ENCODE peak calls at places on chromosomes 11 and 22, in seven cellular contexts. F is IMR-90, Q is H9, O is neuronal stem cell, R is H1, T is trophoblast cell, M is mesendoderm. I is an unnamed sample.

GRCh38 chr11:61697764-61698163 is 17.6 kb downstream of the DAGLA start:
- DNase-seq in F (no peak), Q (no peak), O (no peak), R (no peak), T (no peak), M (no peak), I (no peak)

GRCh38 chr11:46948378-46949131 is 12.0 kb downstream of the CSTPP1 start:
- DNase-seq in F (peak), Q (no peak), O (no peak), R (no peak), T (no peak), M (no peak), I (peak)

GRCh38 chr22:48491451-48491941 is 1336.2 kb downstream of the BRD1 start:
- DNase-seq in F (no peak), Q (peak), O (no peak), R (no peak), T (no peak), M (peak), I (no peak)

GRCh38 chr22:47207387-47207786 is 444.9 kb downstream of the TBC1D22A start:
- DNase-seq in F (no peak), Q (no peak), O (no peak), R (no peak), T (no peak), M (no peak), I (no peak)

GRCh38 chr22:26756675-26757293 is 99.4 kb downstream of the MIAT start:
- DNase-seq in F (peak), Q (peak), O (peak), R (no peak), T (peak), M (peak), I (peak)

GRCh38 chr11:103295704-103296103 is 186.5 kb downstream of the DYNC2H1 start:
- DNase-seq in F (no peak), Q (no peak), O (no peak), R (no peak), T (no peak), M (peak), I (no peak)

GRCh38 chr22:16956290-16956689 is 51.7 kb downstream of the GAB4 start:
- DNase-seq in F (no peak), Q (no peak), O (no peak), R (no peak), T (no peak), M (no peak), I (no peak)

GRCh38 chr11:2298795-2299747 is 2.6 kb downstream of the C11orf21 start:
- DNase-seq in F (no peak), Q (peak), O (peak), R (peak), T (peak), M (peak), I (no peak)

GRCh38 chr11:22031791-22032190 is 161.1 kb upstream of the ANO5 start:
- DNase-seq in F (no peak), Q (no peak), O (no peak), R (no peak), T (no peak), M (no peak), I (no peak)

GRCh38 chr11:118625976-118626375 is 18.6 kb downstream of the PHLDB1 start:
- DNase-seq in F (no peak), Q (peak), O (no peak), R (no peak), T (no peak), M (peak), I (peak)

GRCh38 chr11:44839458-44840084 is 111.1 kb downstream of the TP53I11 start:
- DNase-seq in F (no peak), Q (no peak), O (no peak), R (no peak), T (no peak), M (no peak), I (no peak)

GRCh38 chr22:22710719-22711531 is 66.5 kb downstream of the GGTLC2 start:
- DNase-seq in F (peak), Q (peak), O (peak), R (no peak), T (peak), M (peak), I (peak)

GRCh38 chr22:27445876-27446275 is 355.7 kb downstream of the MN1 start:
- DNase-seq in F (peak), Q (no peak), O (no peak), R (no peak), T (no peak), M (no peak), I (peak)

GRCh38 chr11:17145972-17146371 is 61.8 kb downstream of the PIK3C2A start:
- DNase-seq in F (peak), Q (no peak), O (no peak), R (no peak), T (no peak), M (no peak), I (no peak)

GRCh38 chr22:29603358-29604191 is at the start of gene NF2:
- DNase-seq in F (peak), Q (peak), O (peak), R (peak), T (peak), M (peak), I (peak)

GRCh38 chr11:32172771-32173170 is 81.9 kb downstream of the RCN1 start:
- DNase-seq in F (peak), Q (no peak), O (no peak), R (no peak), T (no peak), M (no peak), I (no peak)

GRCh38 chr11:65540290-65541092 is 15.6 kb downstream of the SCYL1 start:
- DNase-seq in F (peak), Q (peak), O (peak), R (no peak), T (peak), M (peak), I (peak)

GRCh38 chr11:100777118-100777517 is 90.0 kb downstream of the ARHGAP42 start:
- DNase-seq in F (no peak), Q (no peak), O (no peak), R (no peak), T (no peak), M (peak), I (no peak)

GRCh38 chr11:58647141-58647699 is 24.8 kb downstream of the CNTF start:
- DNase-seq in F (no peak), Q (no peak), O (no peak), R (no peak), T (no peak), M (no peak), I (no peak)

GRCh38 chr22:24768537-24769374 is 5.8 kb downstream of the PIWIL3 start:
- DNase-seq in F (peak), Q (peak), O (peak), R (no peak), T (peak), M (peak), I (peak)

GRCh38 chr11:134387501-134387900 is 24.5 kb downstream of the B3GAT1 start:
- DNase-seq in F (no peak), Q (no peak), O (no peak), R (no peak), T (no peak), M (no peak), I (no peak)

GRCh38 chr22:27624705-27625104 is 176.9 kb downstream of the MN1 start:
- DNase-seq in F (no peak), Q (no peak), O (no peak), R (no peak), T (no peak), M (no peak), I (no peak)

GRCh38 chr11:1988667-1989317 is 8.8 kb downstream of the H19 start:
- DNase-seq in F (no peak), Q (no peak), O (no peak), R (no peak), T (peak), M (peak), I (peak)

GRCh38 chr11:86621854-86622253 is 50.6 kb downstream of the ME3 start:
- DNase-seq in F (no peak), Q (no peak), O (no peak), R (no peak), T (no peak), M (no peak), I (no peak)

GRCh38 chr11:85602551-85603218 is 24.5 kb downstream of the DLG2 start:
- DNase-seq in F (peak), Q (no peak), O (no peak), R (no peak), T (no peak), M (no peak), I (no peak)

GRCh38 chr11:85599083-85599482 is 28.1 kb downstream of the DLG2 start:
- DNase-seq in F (no peak), Q (no peak), O (no peak), R (no peak), T (no peak), M (no peak), I (no peak)

DNA sequence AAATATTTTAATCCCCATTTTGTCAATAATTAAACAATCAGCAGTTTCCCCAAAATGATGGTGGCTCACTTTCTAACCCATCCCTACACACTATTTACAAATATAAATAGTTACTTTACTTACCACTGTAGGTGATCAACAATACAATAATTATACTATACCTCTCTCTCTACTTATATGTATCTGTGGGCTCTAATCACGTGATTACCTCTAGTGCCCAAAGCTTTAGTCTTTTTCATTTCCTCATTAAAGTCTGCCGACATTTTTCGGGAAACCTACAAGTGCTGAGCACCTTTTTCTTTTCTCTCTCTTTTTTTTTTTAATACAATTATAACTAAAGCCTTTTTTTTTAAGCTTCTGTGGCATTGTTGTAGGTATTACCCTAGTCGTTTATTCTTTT is 23.9 kb downstream of the DLG2 start:
- DNase-seq in F (no peak), Q (no peak), O (no peak), R (no peak), T (no peak), M (no peak), I (no peak)
- H2AK5ac ChIP-seq in F (no peak), Q (no peak), O (no peak), R (no peak), T (no peak), M (no peak), I (no peak)

GRCh38 chr22:45867118-45867905 is 109.7 kb downstream of the WNT7B start:
- DNase-seq in F (no peak), Q (peak), O (no peak), R (no peak), T (no peak), M (peak), I (peak)
- H2AK5ac ChIP-seq in F (no peak), Q (no peak), O (peak), R (no peak), T (no peak), M (no peak), I (no peak)

DNA sequence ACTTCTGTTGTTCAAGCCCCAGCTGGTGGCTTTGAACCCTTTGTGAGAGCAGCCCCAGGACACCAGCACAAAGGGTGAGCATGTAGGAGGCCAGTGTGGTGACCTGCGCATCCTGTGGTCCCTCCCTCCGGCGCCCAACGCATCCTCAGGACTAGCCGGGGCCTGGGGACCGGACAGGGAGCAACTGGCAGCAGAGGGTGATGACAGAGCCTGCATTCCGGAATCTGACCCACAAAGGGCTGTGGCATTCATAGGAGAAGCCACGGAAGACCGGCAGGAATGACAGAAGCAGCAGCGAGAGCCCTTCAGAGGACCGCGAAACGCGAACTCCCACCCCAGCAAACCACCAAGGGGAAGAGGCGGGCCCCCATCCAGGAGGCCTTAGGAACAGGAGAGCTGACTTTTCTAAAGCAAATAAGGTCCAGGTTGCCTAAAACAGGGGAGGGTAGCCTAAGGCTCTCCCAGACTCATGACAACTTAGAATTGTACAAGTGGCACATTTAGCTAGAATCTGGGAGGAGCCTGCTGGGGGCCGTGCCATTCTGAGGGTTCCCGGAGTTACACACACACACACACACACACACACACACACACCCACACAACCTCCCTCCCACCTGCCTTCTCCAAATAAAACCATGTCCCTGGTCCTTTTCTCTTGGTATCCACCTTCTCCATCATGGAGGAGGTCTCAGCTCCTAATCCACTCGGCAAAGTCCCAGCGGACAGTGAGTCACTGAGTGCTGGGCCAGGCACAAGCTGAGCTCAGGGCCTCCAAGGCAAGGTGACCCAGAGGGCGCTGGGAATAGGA is 232.7 kb downstream of the CTTN start:
- DNase-seq in F (no peak), Q (no peak), O (no peak), R (no peak), T (no peak), M (no peak), I (no peak)
- H2AK5ac ChIP-seq in F (no peak), Q (no peak), O (peak), R (no peak), T (no peak), M (no peak), I (no peak)

DNA sequence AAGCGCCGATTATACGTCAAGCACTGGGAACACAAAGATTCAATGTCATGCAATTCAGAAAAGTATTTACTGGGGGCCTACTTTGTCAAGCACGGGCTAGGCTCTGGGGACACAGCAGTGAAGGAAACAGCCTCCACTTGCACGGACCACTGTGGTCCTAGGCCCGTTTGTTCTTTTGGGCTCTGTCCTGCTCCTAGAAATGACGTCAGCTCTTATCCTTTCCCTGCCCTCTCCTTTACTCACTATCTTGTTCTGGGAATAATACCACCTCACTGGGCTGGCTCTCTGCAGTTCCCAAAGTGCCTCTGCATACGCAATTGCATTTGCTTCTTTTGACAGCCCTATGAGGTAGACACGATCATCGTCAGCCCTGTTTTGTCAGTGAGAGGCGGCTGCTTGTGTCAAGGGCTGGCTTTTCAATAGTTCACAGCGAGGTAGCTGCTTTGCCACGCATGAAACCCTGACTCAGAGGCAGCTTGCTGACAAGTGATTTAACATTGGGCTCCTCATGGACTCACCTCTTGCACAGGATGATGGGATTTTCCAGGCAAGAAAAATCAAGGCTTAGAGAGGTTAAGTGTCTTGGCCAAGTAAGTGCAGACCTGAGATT is 22.9 kb upstream of the IGSF22 start:
- DNase-seq in F (peak), Q (no peak), O (no peak), R (no peak), T (no peak), M (no peak), I (peak)
- H2AK5ac ChIP-seq in F (no peak), Q (no peak), O (no peak), R (no peak), T (no peak), M (no peak), I (no peak)

GRCh38 chr11:15927866-15928217 is 428.5 kb downstream of the SOX6 start:
- DNase-seq in F (no peak), Q (no peak), O (no peak), R (no peak), T (no peak), M (no peak), I (no peak)
- H2AK5ac ChIP-seq in F (no peak), Q (no peak), O (no peak), R (no peak), T (no peak), M (no peak), I (no peak)

DNA sequence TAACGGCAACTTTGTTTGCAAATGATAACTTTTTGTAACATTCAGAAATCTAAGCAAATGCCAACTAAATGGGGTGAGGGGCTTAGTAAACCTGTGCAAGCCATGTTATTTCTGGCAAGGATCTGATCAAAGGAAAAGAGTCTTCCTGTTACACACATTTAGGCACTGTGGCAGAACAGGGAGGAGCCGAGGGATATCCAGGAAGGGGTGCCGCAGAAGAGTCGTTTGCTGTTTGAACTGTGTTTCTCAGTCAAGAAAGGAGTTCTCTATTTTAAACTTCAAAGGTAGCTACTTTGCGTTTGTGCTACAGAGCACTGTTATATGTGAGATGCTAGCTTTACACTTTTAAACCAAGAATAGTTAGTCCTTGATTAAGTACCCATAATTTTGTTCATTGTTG is 175.5 kb downstream of the ETS1 start:
- DNase-seq in F (no peak), Q (no peak), O (no peak), R (no peak), T (no peak), M (no peak), I (no peak)
- H2AK5ac ChIP-seq in F (no peak), Q (no peak), O (no peak), R (no peak), T (no peak), M (no peak), I (no peak)

DNA sequence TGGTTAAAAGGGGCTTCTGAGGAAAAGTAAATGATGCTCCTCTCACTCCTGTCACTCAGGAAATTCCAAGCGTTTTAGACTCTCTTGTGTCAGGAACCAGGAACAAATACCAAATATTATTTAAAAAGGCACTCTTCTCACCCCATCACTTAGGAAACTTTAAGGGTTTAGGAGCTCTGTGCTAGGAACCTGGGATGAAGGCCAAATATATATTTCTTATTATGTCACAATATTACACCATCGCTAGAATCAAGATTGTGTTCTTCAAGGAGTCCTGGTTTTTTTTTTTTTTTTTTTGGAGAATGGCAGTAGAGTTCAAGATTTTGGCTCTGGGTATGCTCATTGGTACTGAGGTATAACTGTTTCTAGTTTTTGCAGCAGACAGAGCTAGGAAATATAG is 79.0 kb upstream of the HEPHL1 start:
- DNase-seq in F (no peak), Q (no peak), O (no peak), R (no peak), T (no peak), M (no peak), I (no peak)
- H2AK5ac ChIP-seq in F (no peak), Q (no peak), O (no peak), R (no peak), T (no peak), M (no peak), I (no peak)

I was measured in mesenchymal stem cell.